ENCODE peak calls at places on chromosomes 12 and 14, in four cellular contexts. F is activated T-helper 1 cell treated with anti-CD3 and anti-CD28 coated beads, Interleukin-2, amount 50 U/mL, for 16 hours; X is iris pigment epithelial cell; E is RKO. W is an unnamed sample.
A peak's percentile ranks its signal among the peaks of the same experiment; 100 is the strongest.

GRCh38 chr12:89373772-89374572 is 21.7 kb upstream of the DUSP6 start:
- DNase-seq in F (no peak), X (peak; percentile 94), E (no peak), W (peak; percentile 23)

GRCh38 chr12:131677699-131678098 is 33.2 kb upstream of the SFSWAP start:
- DNase-seq in F (no peak), X (no peak), E (no peak), W (no peak)

GRCh38 chr12:12608557-12608957 is 3.1 kb upstream of the CREBL2 start:
- DNase-seq in F (no peak), X (peak; percentile 21), E (peak; percentile 37), W (no peak)

GRCh38 chr14:49727171-49727570 is 34.3 kb downstream of the KLHDC1 start:
- DNase-seq in F (no peak), X (no peak), E (no peak), W (no peak)

GRCh38 chr12:133236144-133236543 is 467 bp upstream of the ANHX start:
- DNase-seq in F (no peak), X (no peak), E (no peak), W (no peak)

GRCh38 chr12:82527165-82527780 is 159.4 kb upstream of the TMTC2 start:
- DNase-seq in F (no peak), X (peak; percentile 69), E (peak; percentile 77), W (peak; percentile 46)

GRCh38 chr14:100417466-100417865 is 94.3 kb downstream of the SLC25A47 start:
- DNase-seq in F (no peak), X (peak; percentile 96), E (peak; percentile 94), W (no peak)

GRCh38 chr12:85564786-85565185 is 271.4 kb downstream of the RASSF9 start:
- DNase-seq in F (no peak), X (no peak), E (no peak), W (no peak)

GRCh38 chr12:88306471-88307069 is 164.5 kb downstream of the TMTC3 start:
- DNase-seq in F (no peak), X (no peak), E (no peak), W (no peak)

GRCh38 chr14:64421166-64421565 is 33.0 kb downstream of the MTHFD1 start:
- DNase-seq in F (no peak), X (peak; percentile 90), E (no peak), W (no peak)

GRCh38 chr14:72692678-72693077 is 201.2 kb downstream of the DPF3 start:
- DNase-seq in F (no peak), X (no peak), E (no peak), W (no peak)

GRCh38 chr12:125186471-125187147 is 121.4 kb downstream of the AACS start:
- DNase-seq in F (no peak), X (peak; percentile 41), E (no peak), W (no peak)

GRCh38 chr12:3132636-3133409 is 55.6 kb downstream of the TSPAN9 start:
- DNase-seq in F (no peak), X (peak; percentile 61), E (no peak), W (no peak)

GRCh38 chr12:104095289-104095688 is 31.0 kb downstream of the HCFC2 start:
- DNase-seq in F (no peak), X (no peak), E (no peak), W (no peak)

GRCh38 chr14:80455031-80455430 is 243.7 kb upstream of the DIO2 start:
- DNase-seq in F (no peak), X (no peak), E (no peak), W (no peak)

GRCh38 chr12:4269279-4269991 is 4.1 kb upstream of the CCND2 start:
- DNase-seq in F (peak; percentile 81), X (peak; percentile 49), E (no peak), W (no peak)

GRCh38 chr14:21066882-21067502 is 3.1 kb upstream of the ARHGEF40 start:
- DNase-seq in F (no peak), X (no peak), E (peak; percentile 57), W (no peak)

GRCh38 chr14:96246535-96246839 is 9.5 kb upstream of the BDKRB1 start:
- DNase-seq in F (no peak), X (peak; percentile 99), E (peak; percentile 58), W (no peak)

GRCh38 chr12:118520954-118521353 is 144.6 kb downstream of the SUDS3 start:
- DNase-seq in F (no peak), X (no peak), E (no peak), W (no peak)

GRCh38 chr14:68846466-68846865 is 53.6 kb upstream of the ZFP36L1 start:
- DNase-seq in F (no peak), X (no peak), E (no peak), W (no peak)

GRCh38 chr12:26135010-26135420 is 10.2 kb upstream of the BHLHE41 start:
- DNase-seq in F (no peak), X (peak; percentile 70), E (no peak), W (peak; percentile 58)

GRCh38 chr12:24960222-24960855 is 11.4 kb upstream of the BCAT1 start:
- DNase-seq in F (no peak), X (peak; percentile 75), E (peak; percentile 64), W (no peak)

GRCh38 chr12:127342861-127343260 is 924.1 kb upstream of the TMEM132C start:
- DNase-seq in F (no peak), X (no peak), E (no peak), W (no peak)

GRCh38 chr12:121767525-121768016 is 25.9 kb downstream of the RHOF start:
- DNase-seq in F (no peak), X (peak; percentile 54), E (no peak), W (no peak)

GRCh38 chr12:110338754-110339153 is 57.7 kb downstream of the ATP2A2 start:
- DNase-seq in F (no peak), X (no peak), E (peak; percentile 21), W (no peak)

GRCh38 chr12:112907415-112908157 is 824 bp downstream of the OAS1 start:
- DNase-seq in F (no peak), X (no peak), E (no peak), W (no peak)

GRCh38 chr12:54417712-54418440 is 1.2 kb downstream of the ITGA5 start:
- DNase-seq in F (no peak), X (no peak), E (peak; percentile 48), W (no peak)

GRCh38 chr12:11500222-11500860 is 105.0 kb upstream of the PRB2 start:
- DNase-seq in F (peak; percentile 67), X (peak; percentile 53), E (peak; percentile 30), W (peak; percentile 77)

GRCh38 chr12:121581681-121582439 is 1.0 kb upstream of the KDM2B start:
- DNase-seq in F (no peak), X (peak; percentile 14), E (no peak), W (no peak)

GRCh38 chr14:27184371-27184901 is 586.6 kb upstream of the NOVA1 start:
- DNase-seq in F (no peak), X (peak; percentile 6), E (no peak), W (no peak)

GRCh38 chr14:20781805-20782204 is 737 bp downstream of the RNASE6 start:
- DNase-seq in F (no peak), X (no peak), E (no peak), W (no peak)

GRCh38 chr12:48972213-48973021 is 882 bp upstream of the WNT10B start:
- DNase-seq in F (no peak), X (no peak), E (no peak), W (no peak)

GRCh38 chr12:31714406-31715271 is 14.2 kb downstream of the AMN1 start:
- DNase-seq in F (no peak), X (no peak), E (no peak), W (no peak)

GRCh38 chr14:91202234-91202974 is 42.1 kb downstream of the GPR68 start:
- DNase-seq in F (no peak), X (peak; percentile 29), E (no peak), W (peak; percentile 35)

W was measured in prostate gland.